ENCODE peak calls at places on chromosomes 1 and 21, in four cellular contexts. One of them, this sample, is unnamed.

GRCh38 chr1:151290709-151291303 is 8.7 kb downstream of the ZNF687 start:
- DNase-seq in HepG2: no peak
- DNase-seq in K562: no peak
- DNase-seq in GM12878: no peak
- DNase-seq in this sample: no peak

GRCh38 chr1:95197616-95198252 is 36.3 kb upstream of the RWDD3 start:
- DNase-seq in HepG2: no peak
- DNase-seq in K562: no peak
- DNase-seq in GM12878: no peak
- DNase-seq in this sample: no peak

GRCh38 chr1:54137532-54138061 is 15.2 kb downstream of the CDCP2 start:
- DNase-seq in HepG2: no peak
- DNase-seq in K562: no peak
- DNase-seq in GM12878: no peak
- DNase-seq in this sample: no peak

GRCh38 chr1:7561331-7561921 is 209.7 kb upstream of the VAMP3 start:
- DNase-seq in HepG2: no peak
- DNase-seq in K562: peak
- DNase-seq in GM12878: no peak
- DNase-seq in this sample: peak

GRCh38 chr1:196002906-196003305 is 605.3 kb downstream of the KCNT2 start:
- DNase-seq in HepG2: no peak
- DNase-seq in K562: no peak
- DNase-seq in GM12878: no peak
- DNase-seq in this sample: no peak

GRCh38 chr1:209325492-209325891 is 258.0 kb upstream of the CAMK1G start:
- DNase-seq in HepG2: no peak
- DNase-seq in K562: no peak
- DNase-seq in GM12878: no peak
- DNase-seq in this sample: no peak

GRCh38 chr1:230922620-230923019 is 54.3 kb upstream of the C1orf198 start:
- DNase-seq in HepG2: no peak
- DNase-seq in K562: no peak
- DNase-seq in GM12878: no peak
- DNase-seq in this sample: no peak

GRCh38 chr1:24790490-24790889 is 45.2 kb downstream of the CLIC4 start:
- DNase-seq in HepG2: no peak
- DNase-seq in K562: no peak
- DNase-seq in GM12878: no peak
- DNase-seq in this sample: no peak

GRCh38 chr1:172112573-172112972 is 271.3 kb downstream of the DNM3 start:
- DNase-seq in HepG2: no peak
- DNase-seq in K562: no peak
- DNase-seq in GM12878: no peak
- DNase-seq in this sample: no peak

GRCh38 chr1:34002810-34003209 is 138.9 kb downstream of the HMGB4 start:
- DNase-seq in HepG2: no peak
- DNase-seq in K562: no peak
- DNase-seq in GM12878: no peak
- DNase-seq in this sample: no peak

GRCh38 chr1:230278871-230279582 is 147.1 kb downstream of the PGBD5 start:
- DNase-seq in HepG2: no peak
- DNase-seq in K562: no peak
- DNase-seq in GM12878: no peak
- DNase-seq in this sample: no peak

GRCh38 chr1:233613252-233614172 is at the start of gene KCNK1:
- DNase-seq in HepG2: no peak
- DNase-seq in K562: peak
- DNase-seq in GM12878: no peak
- DNase-seq in this sample: peak

GRCh38 chr1:174413632-174414031 is 34.1 kb upstream of the GPR52 start:
- DNase-seq in HepG2: no peak
- DNase-seq in K562: no peak
- DNase-seq in GM12878: no peak
- DNase-seq in this sample: peak

GRCh38 chr1:233730809-233731208 is 116.9 kb downstream of the KCNK1 start:
- DNase-seq in HepG2: no peak
- DNase-seq in K562: peak
- DNase-seq in GM12878: no peak
- DNase-seq in this sample: peak

GRCh38 chr21:45288441-45288841 is 746 bp upstream of the POFUT2 start:
- DNase-seq in HepG2: no peak
- DNase-seq in K562: no peak
- DNase-seq in GM12878: no peak
- DNase-seq in this sample: no peak

GRCh38 chr1:61141288-61142044 is 59.1 kb downstream of the NFIA start:
- DNase-seq in HepG2: peak
- DNase-seq in K562: no peak
- DNase-seq in GM12878: no peak
- DNase-seq in this sample: no peak

GRCh38 chr1:151854658-151855057 is 1.1 kb upstream of the THEM5 start:
- DNase-seq in HepG2: no peak
- DNase-seq in K562: no peak
- DNase-seq in GM12878: no peak
- DNase-seq in this sample: no peak

GRCh38 chr1:113255728-113256347 is 134.5 kb upstream of the MAGI3 start:
- DNase-seq in HepG2: no peak
- DNase-seq in K562: no peak
- DNase-seq in GM12878: no peak
- DNase-seq in this sample: no peak

GRCh38 chr1:67134692-67135091 is at the start of gene C1orf141:
- DNase-seq in HepG2: no peak
- DNase-seq in K562: no peak
- DNase-seq in GM12878: no peak
- DNase-seq in this sample: no peak

GRCh38 chr21:31181089-31181757 is 142.9 kb upstream of the KRTAP19-8 start:
- DNase-seq in HepG2: no peak
- DNase-seq in K562: no peak
- DNase-seq in GM12878: no peak
- DNase-seq in this sample: no peak

GRCh38 chr1:197585809-197586208 is 189.5 kb downstream of the DENND1B start:
- DNase-seq in HepG2: peak
- DNase-seq in K562: no peak
- DNase-seq in GM12878: no peak
- DNase-seq in this sample: no peak

DNA sequence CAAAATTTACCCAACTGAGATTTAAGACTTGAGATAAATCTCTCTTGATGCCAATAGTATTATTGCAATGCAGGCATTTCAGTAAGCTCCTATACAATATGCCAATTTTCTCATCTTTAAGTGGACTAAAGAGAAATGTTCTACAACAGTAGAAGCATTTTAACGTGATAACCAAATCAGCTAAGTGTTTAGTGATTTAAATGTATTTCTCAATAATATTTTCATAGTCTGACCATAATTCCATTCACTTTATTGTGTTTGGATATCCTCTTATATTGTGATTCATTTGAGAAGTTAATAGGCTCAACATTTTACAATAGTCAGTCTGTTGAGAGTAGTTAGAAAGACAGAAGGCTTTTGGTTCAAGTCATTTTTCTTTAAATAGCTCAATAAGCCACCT is 44.6 kb upstream of the DR1 start:
- DNase-seq in HepG2: no peak
- DNase-seq in K562: no peak
- DNase-seq in GM12878: no peak
- DNase-seq in this sample: no peak
- TF ChIP-seq BHLHE40 in HepG2: no peak
- TF ChIP-seq BHLHE40 in K562: no peak
- TF ChIP-seq BHLHE40 in GM12878: no peak
- TF ChIP-seq BHLHE40 in this sample: no peak

GRCh38 chr1:198763298-198763714 is 124.5 kb downstream of the PTPRC start:
- DNase-seq in HepG2: no peak
- DNase-seq in K562: no peak
- DNase-seq in GM12878: no peak
- DNase-seq in this sample: peak

GRCh38 chr1:198761859-198762616 is 123.2 kb downstream of the PTPRC start:
- DNase-seq in HepG2: no peak
- DNase-seq in K562: no peak
- DNase-seq in GM12878: no peak
- DNase-seq in this sample: no peak

DNA sequence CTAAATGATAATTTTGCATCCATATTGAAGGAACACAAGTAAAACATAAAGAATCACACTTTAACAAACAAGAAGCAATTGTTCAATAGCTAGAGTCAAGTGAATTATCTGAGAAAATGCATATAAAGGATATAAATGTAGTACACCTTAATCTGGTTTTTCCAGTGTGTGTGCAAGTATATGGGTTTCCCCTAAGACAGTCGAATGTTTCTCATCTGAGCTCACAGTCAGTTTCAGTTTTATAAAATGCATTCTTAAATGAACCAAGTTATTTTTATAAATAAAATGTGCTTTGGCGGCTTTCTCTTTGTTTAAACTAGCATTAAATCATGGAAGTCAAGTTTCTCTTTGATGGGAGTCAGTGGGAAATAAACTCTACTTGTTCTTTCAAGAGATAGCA is 125.9 kb downstream of the PTPRC start:
- DNase-seq in HepG2: no peak
- DNase-seq in K562: no peak
- DNase-seq in GM12878: no peak
- DNase-seq in this sample: no peak
- TF ChIP-seq FOXK2 in HepG2: no peak
- TF ChIP-seq FOXK2 in K562: no peak
- TF ChIP-seq FOXK2 in GM12878: no peak
- TF ChIP-seq FOXK2 in this sample: no peak

DNA sequence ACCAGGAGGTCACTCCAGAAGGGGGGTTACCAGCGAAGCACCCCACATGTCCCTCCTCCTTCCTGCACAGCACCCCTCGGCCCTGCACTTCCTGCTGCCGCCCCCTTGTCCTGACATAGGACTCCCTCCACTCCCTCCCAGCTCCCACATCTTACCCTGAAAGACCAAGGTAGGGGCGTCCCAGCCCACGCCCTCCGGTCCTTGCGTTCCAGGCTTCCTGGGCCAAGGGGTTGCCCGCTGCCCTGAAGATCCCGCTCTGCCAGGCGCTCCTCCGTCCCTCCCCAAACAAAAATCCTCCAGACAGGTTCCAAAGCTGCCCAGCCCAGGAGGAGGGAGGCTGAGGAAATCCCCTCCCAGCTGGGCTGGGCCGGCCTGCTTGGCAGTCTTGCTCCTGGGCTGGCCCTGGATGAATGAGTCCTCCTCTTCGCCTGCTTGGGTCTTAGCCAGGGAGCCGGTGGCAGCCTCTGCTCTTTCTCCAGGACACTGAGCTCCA is at the start of gene RHBDL2:
- DNase-seq in HepG2: no peak
- DNase-seq in K562: no peak
- DNase-seq in GM12878: no peak
- DNase-seq in this sample: no peak
- TF ChIP-seq BHLHE40 in HepG2: no peak
- TF ChIP-seq BHLHE40 in K562: no peak
- TF ChIP-seq BHLHE40 in GM12878: no peak
- TF ChIP-seq BHLHE40 in this sample: no peak

DNA sequence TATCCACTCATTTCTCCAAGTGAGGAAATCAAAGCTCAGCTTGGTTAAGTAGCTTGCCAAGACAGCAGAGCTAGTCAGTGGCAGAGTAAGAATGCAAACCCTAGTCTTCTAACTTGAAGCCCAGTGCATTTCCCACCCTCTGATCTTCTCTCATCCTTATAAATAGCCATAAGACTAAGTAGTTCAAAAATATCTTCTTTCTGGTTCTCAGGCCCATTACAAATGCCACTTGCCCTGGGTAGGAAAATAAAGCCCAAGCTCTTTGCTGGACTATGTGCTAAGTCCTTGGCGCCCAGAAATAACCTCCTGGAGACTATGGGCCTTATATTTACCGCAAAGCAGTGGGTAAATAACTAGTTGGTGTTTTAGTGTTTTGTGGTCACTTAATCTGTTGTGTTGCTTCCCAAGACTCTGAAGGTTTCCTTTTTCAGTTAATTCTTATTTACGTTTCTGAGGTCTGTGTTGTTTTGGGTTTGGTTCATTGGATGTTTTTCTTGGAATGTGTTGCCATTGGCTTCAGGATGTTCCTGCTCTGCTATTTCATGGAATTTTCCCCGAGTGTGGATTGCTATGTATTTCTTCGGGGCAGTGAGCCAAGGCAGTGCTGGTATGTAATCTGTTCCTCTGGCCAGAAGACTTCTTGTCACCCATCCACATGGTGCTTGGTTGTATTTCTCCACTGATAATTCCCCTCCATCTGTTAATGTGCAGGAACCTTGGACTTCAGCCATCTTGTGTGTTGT is 505.6 kb downstream of the PLPP3 start:
- DNase-seq in HepG2: no peak
- DNase-seq in K562: no peak
- DNase-seq in GM12878: no peak
- DNase-seq in this sample: no peak
- TF ChIP-seq FOXK2 in HepG2: no peak
- TF ChIP-seq FOXK2 in K562: no peak
- TF ChIP-seq FOXK2 in GM12878: no peak
- TF ChIP-seq FOXK2 in this sample: no peak

DNA sequence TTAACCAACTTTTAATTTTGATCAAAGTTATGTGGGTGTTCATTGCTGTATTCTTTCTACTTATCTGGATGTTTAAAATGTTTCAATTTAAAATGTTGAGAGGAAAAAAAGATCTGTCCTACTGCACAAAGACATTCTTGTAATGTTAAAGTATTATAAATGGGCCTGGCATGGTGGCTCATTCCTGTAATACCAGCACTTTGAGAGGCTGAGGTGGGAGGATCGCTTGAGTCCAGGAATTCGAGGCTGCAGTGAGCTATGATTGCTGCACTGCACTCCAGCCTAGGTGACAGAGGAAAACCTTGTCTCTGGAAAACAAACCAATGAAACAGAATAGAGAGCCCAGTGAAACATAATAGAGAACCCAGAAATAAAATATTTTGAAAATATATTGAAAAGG is 65.5 kb upstream of the LRRC8B start:
- DNase-seq in HepG2: no peak
- DNase-seq in K562: no peak
- DNase-seq in GM12878: no peak
- DNase-seq in this sample: no peak
- TF ChIP-seq BHLHE40 in HepG2: no peak
- TF ChIP-seq BHLHE40 in K562: no peak
- TF ChIP-seq BHLHE40 in GM12878: no peak
- TF ChIP-seq BHLHE40 in this sample: no peak

DNA sequence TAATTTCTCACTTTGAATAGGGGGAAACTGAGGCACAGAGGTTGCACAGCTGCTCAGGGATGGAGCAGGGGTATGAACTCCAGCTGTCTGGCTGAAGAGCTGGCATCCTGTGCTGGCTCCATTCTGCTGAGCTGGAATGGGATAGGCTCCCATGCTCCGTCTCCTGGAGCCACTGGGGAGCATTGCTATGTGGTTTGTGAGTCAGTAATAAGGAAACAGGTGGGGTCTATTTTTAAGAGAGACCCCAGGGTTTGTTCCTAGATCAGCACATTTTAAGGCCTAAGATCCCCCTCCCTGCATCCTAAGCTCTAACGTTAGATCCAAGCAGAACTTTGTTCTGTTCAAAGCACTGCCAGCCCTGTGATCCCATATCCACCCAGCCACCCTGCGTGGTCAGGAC is 72.2 kb downstream of the LACTBL1 start:
- DNase-seq in HepG2: no peak
- DNase-seq in K562: no peak
- DNase-seq in GM12878: no peak
- DNase-seq in this sample: no peak
- TF ChIP-seq FOXK2 in HepG2: no peak
- TF ChIP-seq FOXK2 in K562: no peak
- TF ChIP-seq FOXK2 in GM12878: no peak
- TF ChIP-seq FOXK2 in this sample: no peak

GRCh38 chr1:222087207-222087920 is 345.5 kb upstream of the DUSP10 start:
- DNase-seq in HepG2: no peak
- DNase-seq in K562: no peak
- DNase-seq in GM12878: no peak
- DNase-seq in this sample: no peak
- TF ChIP-seq BHLHE40 in HepG2: no peak
- TF ChIP-seq BHLHE40 in K562: no peak
- TF ChIP-seq BHLHE40 in GM12878: no peak
- TF ChIP-seq BHLHE40 in this sample: no peak